ENCODE peak calls at places on chromosomes 6 and 20, in four cellular contexts. One of them, this sample, is unnamed.

GRCh38 chr6:23621026-23621425 is 505.0 kb upstream of the NRSN1 start:
- DNase-seq in HepG2: no peak
- DNase-seq in K562: no peak
- DNase-seq in SK-N-SH: no peak
- DNase-seq in this sample: no peak

GRCh38 chr6:16336056-16336810 is 97.8 kb downstream of the GMPR start:
- DNase-seq in HepG2: no peak
- DNase-seq in K562: no peak
- DNase-seq in SK-N-SH: no peak
- DNase-seq in this sample: no peak

GRCh38 chr6:998551-998950 is 305.6 kb upstream of the EXOC2 start:
- DNase-seq in HepG2: no peak
- DNase-seq in K562: no peak
- DNase-seq in SK-N-SH: no peak
- DNase-seq in this sample: no peak

GRCh38 chr6:90573624-90574023 is 13.2 kb downstream of the MAP3K7 start:
- DNase-seq in HepG2: no peak
- DNase-seq in K562: no peak
- DNase-seq in SK-N-SH: no peak
- DNase-seq in this sample: no peak

GRCh38 chr6:87016772-87017171 is 78.1 kb downstream of the CGA start:
- DNase-seq in HepG2: no peak
- DNase-seq in K562: no peak
- DNase-seq in SK-N-SH: no peak
- DNase-seq in this sample: no peak

GRCh38 chr20:22700387-22700786 is 116.0 kb upstream of the FOXA2 start:
- DNase-seq in HepG2: no peak
- DNase-seq in K562: no peak
- DNase-seq in SK-N-SH: no peak
- DNase-seq in this sample: no peak

GRCh38 chr6:141335476-141335875 is 797.2 kb upstream of the GJE1 start:
- DNase-seq in HepG2: no peak
- DNase-seq in K562: no peak
- DNase-seq in SK-N-SH: no peak
- DNase-seq in this sample: no peak

GRCh38 chr20:56974499-56975250 is 291.8 kb downstream of the BMP7 start:
- DNase-seq in HepG2: peak
- DNase-seq in K562: peak
- DNase-seq in SK-N-SH: no peak
- DNase-seq in this sample: peak

GRCh38 chr6:148455674-148456559 is 113.3 kb downstream of the SASH1 start:
- DNase-seq in HepG2: no peak
- DNase-seq in K562: no peak
- DNase-seq in SK-N-SH: no peak
- DNase-seq in this sample: no peak

GRCh38 chr20:35830264-35830663 is 58.4 kb downstream of the PHF20 start:
- DNase-seq in HepG2: no peak
- DNase-seq in K562: no peak
- DNase-seq in SK-N-SH: no peak
- DNase-seq in this sample: no peak

GRCh38 chr6:122622404-122622938 is 12.3 kb downstream of the PKIB start:
- DNase-seq in HepG2: no peak
- DNase-seq in K562: no peak
- DNase-seq in SK-N-SH: no peak
- DNase-seq in this sample: no peak

GRCh38 chr6:64293298-64293697 is 657.7 kb downstream of the PHF3 start:
- DNase-seq in HepG2: no peak
- DNase-seq in K562: no peak
- DNase-seq in SK-N-SH: no peak
- DNase-seq in this sample: no peak

GRCh38 chr6:157989541-157990289 is 8.1 kb downstream of the SYNJ2 start:
- DNase-seq in HepG2: no peak
- DNase-seq in K562: peak
- DNase-seq in SK-N-SH: peak
- DNase-seq in this sample: no peak

GRCh38 chr6:53651764-53652401 is 13.7 kb downstream of the KLHL31 start:
- DNase-seq in HepG2: peak
- DNase-seq in K562: no peak
- DNase-seq in SK-N-SH: peak
- DNase-seq in this sample: peak

GRCh38 chr6:77145244-77145643 is 318.0 kb downstream of the HTR1B start:
- DNase-seq in HepG2: no peak
- DNase-seq in K562: no peak
- DNase-seq in SK-N-SH: no peak
- DNase-seq in this sample: no peak

GRCh38 chr20:58141496-58141895 is 87.0 kb downstream of the ANKRD60 start:
- DNase-seq in HepG2: no peak
- DNase-seq in K562: no peak
- DNase-seq in SK-N-SH: no peak
- DNase-seq in this sample: no peak

GRCh38 chr6:161152904-161153662 is 120.8 kb downstream of the AGPAT4 start:
- DNase-seq in HepG2: no peak
- DNase-seq in K562: peak
- DNase-seq in SK-N-SH: peak
- DNase-seq in this sample: no peak

GRCh38 chr20:51860015-51860882 is 57.9 kb upstream of the SALL4 start:
- DNase-seq in HepG2: no peak
- DNase-seq in K562: no peak
- DNase-seq in SK-N-SH: no peak
- DNase-seq in this sample: no peak

GRCh38 chr6:74651948-74652347 is 553.9 kb downstream of the COL12A1 start:
- DNase-seq in HepG2: no peak
- DNase-seq in K562: no peak
- DNase-seq in SK-N-SH: no peak
- DNase-seq in this sample: no peak

GRCh38 chr6:112311950-112312547 is 35.1 kb upstream of the RFPL4B start:
- DNase-seq in HepG2: peak
- DNase-seq in K562: peak
- DNase-seq in SK-N-SH: peak
- DNase-seq in this sample: no peak

GRCh38 chr20:5056801-5057599 is 55.7 kb upstream of the SLC23A2 start:
- DNase-seq in HepG2: peak
- DNase-seq in K562: peak
- DNase-seq in SK-N-SH: no peak
- DNase-seq in this sample: peak

GRCh38 chr20:9969626-9970025 is 65.2 kb upstream of the ANKEF1 start:
- DNase-seq in HepG2: no peak
- DNase-seq in K562: no peak
- DNase-seq in SK-N-SH: no peak
- DNase-seq in this sample: no peak
- TF ChIP-seq ELF1 in HepG2: no peak
- TF ChIP-seq ELF1 in K562: no peak
- TF ChIP-seq ELF1 in SK-N-SH: no peak
- TF ChIP-seq ELF1 in this sample: no peak

GRCh38 chr6:69349776-69350175 is 447.0 kb downstream of the LMBRD1 start:
- DNase-seq in HepG2: no peak
- DNase-seq in K562: no peak
- DNase-seq in SK-N-SH: no peak
- DNase-seq in this sample: no peak
- TF ChIP-seq ELF1 in HepG2: no peak
- TF ChIP-seq ELF1 in K562: no peak
- TF ChIP-seq ELF1 in SK-N-SH: no peak
- TF ChIP-seq ELF1 in this sample: no peak

DNA sequence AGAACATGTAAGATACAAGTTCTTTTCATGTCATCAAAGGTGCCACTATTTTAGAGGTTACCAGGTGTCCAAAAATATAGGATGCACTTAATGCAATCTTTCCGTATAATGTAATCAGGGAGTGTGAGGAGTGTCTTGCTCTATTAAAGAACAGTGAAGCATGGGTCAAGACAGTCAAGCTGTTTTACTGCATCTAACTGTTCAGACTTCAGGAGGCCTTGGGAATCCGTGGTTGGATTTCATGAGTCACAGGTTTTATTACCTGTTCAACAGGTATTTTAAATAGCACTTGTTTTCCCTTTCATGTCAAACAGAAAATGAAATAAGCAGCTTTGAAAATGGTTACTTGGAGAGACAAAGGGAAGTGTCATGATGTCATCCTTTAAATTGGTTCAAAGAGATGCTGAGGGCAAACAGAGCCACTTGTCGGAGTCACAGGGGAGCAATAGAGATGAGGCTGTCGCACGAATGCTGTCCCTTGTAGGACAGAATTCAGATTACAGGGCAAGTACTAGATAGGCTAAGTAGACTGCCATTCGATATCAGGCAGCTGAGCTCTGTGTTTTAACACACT is 621.5 kb downstream of the QKI start:
- DNase-seq in HepG2: no peak
- DNase-seq in K562: no peak
- DNase-seq in SK-N-SH: no peak
- DNase-seq in this sample: no peak
- TF ChIP-seq ELF1 in HepG2: no peak
- TF ChIP-seq ELF1 in K562: no peak
- TF ChIP-seq ELF1 in SK-N-SH: no peak
- TF ChIP-seq ELF1 in this sample: no peak

GRCh38 chr6:105178110-105178509 is 1.7 kb downstream of the POPDC3 start:
- DNase-seq in HepG2: no peak
- DNase-seq in K562: no peak
- DNase-seq in SK-N-SH: no peak
- DNase-seq in this sample: no peak
- TF ChIP-seq ELF1 in HepG2: no peak
- TF ChIP-seq ELF1 in K562: no peak
- TF ChIP-seq ELF1 in SK-N-SH: no peak
- TF ChIP-seq ELF1 in this sample: no peak

This sample was measured in HCT116.